ENCODE peak calls at places on chromosomes 11 and 22, in four cellular contexts. Y, R, S and K are unnamed samples.
A peak's percentile ranks its signal among the peaks of the same experiment; 100 is the strongest.

GRCh38 chr22:46072030-46072881 is 78.1 kb upstream of the PPARA start:
- DNase-seq in R (peak; percentile 84), S (peak; percentile 83), Y (peak; percentile 68), K (peak; percentile 87)

GRCh38 chr22:31972180-31972579 is 27.8 kb downstream of the YWHAH start:
- DNase-seq in S (no peak), Y (peak; percentile 31), R (peak; percentile 28), K (no peak)

GRCh38 chr22:46696225-46696518 is 41.9 kb downstream of the CERK start:
- DNase-seq in S (peak; percentile 63), Y (no peak), R (no peak), K (no peak)

GRCh38 chr11:43983221-43983795 is 40.9 kb downstream of the C11orf96 start:
- DNase-seq in R (no peak), S (no peak), Y (no peak), K (no peak)

GRCh38 chr11:46391186-46391577 is 394 bp downstream of the CHRM4 start:
- DNase-seq in R (no peak), Y (no peak), S (no peak), K (no peak)

GRCh38 chr11:93490996-93491618 is 52.1 kb downstream of the SMCO4 start:
- DNase-seq in Y (no peak), S (no peak), R (no peak), K (no peak)

GRCh38 chr22:36853407-36854099 is 7.3 kb upstream of the NCF4 start:
- DNase-seq in S (no peak), Y (peak; percentile 66), R (peak; percentile 76), K (peak; percentile 44)

GRCh38 chr11:133425992-133426391 is 106.3 kb downstream of the OPCML start:
- DNase-seq in R (no peak), Y (no peak), S (no peak), K (no peak)

GRCh38 chr11:84420261-84420660 is 1134.1 kb upstream of the CCDC90B start:
- DNase-seq in S (no peak), Y (peak; percentile 46), R (no peak), K (no peak)

GRCh38 chr11:36162909-36163434 is 126.3 kb downstream of the COMMD9 start:
- DNase-seq in S (no peak), Y (no peak), R (no peak), K (no peak)

GRCh38 chr11:47861762-47862161 is 13.6 kb upstream of the NUP160 start:
- DNase-seq in R (no peak), S (no peak), Y (no peak), K (no peak)

GRCh38 chr11:79503028-79503427 is 62.2 kb upstream of the TENM4 start:
- DNase-seq in Y (no peak), S (no peak), R (no peak), K (no peak)

GRCh38 chr22:19891350-19892248 is 36.9 kb upstream of the GNB1L start:
- DNase-seq in R (no peak), Y (peak; percentile 90), S (no peak), K (peak; percentile 55)

GRCh38 chr11:131235328-131236298 is 134.8 kb upstream of the NTM start:
- DNase-seq in Y (no peak), R (no peak), S (no peak), K (no peak)

GRCh38 chr22:49350441-49351121 is 477.1 kb downstream of the BRD1 start:
- DNase-seq in S (no peak), R (peak; percentile 2), Y (no peak), K (no peak)

GRCh38 chr11:34339149-34340064 is 18.4 kb downstream of the ABTB2 start:
- DNase-seq in R (no peak), Y (no peak), S (no peak), K (no peak)

GRCh38 chr22:40524392-40525249 is 111.9 kb downstream of the MRTFA start:
- DNase-seq in Y (no peak), S (no peak), R (no peak), K (no peak)

GRCh38 chr11:117992136-117992535 is 5.9 kb downstream of the IL10RA start:
- DNase-seq in Y (no peak), R (no peak), S (no peak), K (no peak)

GRCh38 chr11:63996512-63996911 is 10.3 kb downstream of the OTUB1 start:
- DNase-seq in R (no peak), Y (no peak), S (no peak), K (no peak)

GRCh38 chr22:38148252-38148651 is 33.4 kb downstream of the PLA2G6 start:
- DNase-seq in Y (no peak), R (no peak), S (peak; percentile 5), K (no peak)

GRCh38 chr22:29938285-29938693 is 55.3 kb downstream of the MTMR3 start:
- DNase-seq in S (no peak), R (no peak), Y (no peak), K (no peak)

GRCh38 chr11:74024630-74025029 is 15.7 kb upstream of the UCP3 start:
- DNase-seq in Y (no peak), R (peak; percentile 33), S (peak; percentile 86), K (no peak)

GRCh38 chr11:20609727-20610707 is 10.6 kb downstream of the SLC6A5 start:
- DNase-seq in R (peak; percentile 62), Y (peak; percentile 88), S (peak; percentile 74), K (peak; percentile 78)

GRCh38 chr11:10042699-10043098 is 251.3 kb downstream of the SBF2 start:
- DNase-seq in S (no peak), Y (no peak), R (no peak), K (no peak)

GRCh38 chr11:10038916-10039315 is 255.1 kb downstream of the SBF2 start:
- DNase-seq in S (no peak), Y (no peak), R (no peak), K (no peak)

GRCh38 chr11:10041337-10041736 is 252.7 kb downstream of the SBF2 start:
- DNase-seq in S (no peak), Y (no peak), R (no peak), K (no peak)

GRCh38 chr11:10041803-10042202 is 252.2 kb downstream of the SBF2 start:
- DNase-seq in S (no peak), Y (no peak), R (no peak), K (no peak)

DNA sequence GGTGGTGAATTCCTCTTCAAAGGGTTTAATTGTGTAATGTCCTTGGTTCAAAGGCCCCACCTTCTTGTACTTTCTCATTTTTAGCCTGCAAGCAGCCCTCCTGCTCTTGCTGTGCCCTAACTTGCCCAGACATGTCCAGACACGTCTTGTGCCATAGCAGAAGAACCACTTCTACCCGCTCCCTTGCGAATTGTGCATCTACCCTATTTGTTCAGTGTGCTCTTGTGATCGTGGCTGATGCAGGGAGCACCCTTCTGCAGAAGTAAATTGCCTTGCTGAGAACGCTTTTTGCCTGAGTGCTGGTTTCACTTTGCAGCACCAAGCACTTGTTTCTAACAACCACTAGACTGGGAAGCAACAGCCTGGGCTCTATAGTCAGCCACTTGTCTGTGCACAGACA is 249.4 kb downstream of the SBF2 start:
- DNase-seq in R (no peak), Y (peak; percentile 2), S (no peak), K (no peak)
- H3K27ac ChIP-seq in R (no peak overlapping the region), Y (no peak overlapping the region), S (no peak overlapping the region), K (no peak overlapping the region)

GRCh38 chr11:72583616-72584292 is 90.5 kb downstream of the PDE2A start:
- DNase-seq in Y (no peak), S (peak; percentile 63), R (no peak), K (no peak)

GRCh38 chr11:72584293-72584921 is 89.8 kb downstream of the PDE2A start:
- DNase-seq in Y (no peak), S (peak; percentile 83), R (peak; percentile 60), K (no peak)

GRCh38 chr11:72586591-72587090 is 87.6 kb downstream of the PDE2A start:
- DNase-seq in Y (no peak), R (no peak), S (peak; percentile 50), K (no peak)

GRCh38 chr11:72585762-72586590 is 88.2 kb downstream of the PDE2A start:
- DNase-seq in S (peak; percentile 85), R (peak; percentile 72), Y (peak; percentile 49), K (peak; percentile 67)

GRCh38 chr11:72584933-72585597 is 89.2 kb downstream of the PDE2A start:
- DNase-seq in Y (no peak), S (peak; percentile 57), R (no peak), K (no peak)
- H3K4me3 ChIP-seq in Y (no peak overlapping the region), S (no peak overlapping the region), R (peak overlapping the region; percentile 15), K (no peak overlapping the region)

GRCh38 chr11:16853266-16853665 is 114.8 kb downstream of the C11orf58 start:
- DNase-seq in S (no peak), R (no peak), Y (no peak), K (no peak)
- H3K4me1 ChIP-seq in S (no peaks in the 10 kb centered on the region), R (no peaks in the 10 kb centered on the region), Y (no peaks in the 10 kb centered on the region), K (no peaks in the 10 kb centered on the region)

DNA sequence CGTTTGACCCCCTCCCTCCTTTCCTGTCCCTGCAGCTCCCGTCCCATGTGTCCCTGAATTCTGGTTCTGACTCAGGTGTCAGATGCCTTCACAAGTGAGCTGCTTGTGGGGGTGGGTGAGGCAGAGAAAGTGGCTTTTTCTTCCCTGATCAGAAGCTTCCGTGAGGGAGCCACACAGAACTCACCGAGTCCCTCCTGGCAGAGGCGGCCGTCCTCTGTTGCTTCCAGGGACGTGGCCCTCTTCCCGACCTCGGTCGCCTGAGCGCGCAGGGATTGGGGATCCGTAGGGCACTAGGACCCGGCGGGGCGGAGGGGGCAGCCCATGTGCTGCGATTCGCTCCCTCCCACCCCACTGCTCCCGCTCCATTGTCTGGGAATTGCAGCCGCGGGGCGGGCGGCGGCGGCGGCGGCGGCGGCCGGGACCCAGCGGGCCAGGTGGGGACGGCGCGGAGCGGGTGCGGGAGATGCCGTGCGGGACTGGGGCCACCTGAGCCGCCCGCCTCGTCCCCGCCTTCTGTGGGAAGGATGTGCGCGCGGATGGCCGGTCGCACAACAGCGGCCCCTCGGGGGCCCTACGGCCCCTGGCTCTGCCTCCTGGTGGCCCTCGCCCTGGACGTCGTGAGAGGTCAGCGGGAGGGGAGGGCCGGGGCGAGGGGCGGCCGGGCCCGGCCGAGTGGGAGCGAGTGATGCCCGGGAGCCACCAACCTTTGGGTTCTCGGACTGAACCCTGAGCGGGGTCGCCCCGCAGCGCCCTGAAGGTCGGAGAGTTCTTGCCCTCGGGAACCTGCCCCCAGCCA is at the start of gene TMEM132A:
- DNase-seq in Y (peak; percentile 80), R (peak; percentile 74), S (no peak), K (peak; percentile 58)
- H3K27ac ChIP-seq in Y (peak within 1 kb of the TSS; percentile 43), R (no peak within 1 kb of the TSS), S (no peak within 1 kb of the TSS), K (no peak within 1 kb of the TSS)

DNA sequence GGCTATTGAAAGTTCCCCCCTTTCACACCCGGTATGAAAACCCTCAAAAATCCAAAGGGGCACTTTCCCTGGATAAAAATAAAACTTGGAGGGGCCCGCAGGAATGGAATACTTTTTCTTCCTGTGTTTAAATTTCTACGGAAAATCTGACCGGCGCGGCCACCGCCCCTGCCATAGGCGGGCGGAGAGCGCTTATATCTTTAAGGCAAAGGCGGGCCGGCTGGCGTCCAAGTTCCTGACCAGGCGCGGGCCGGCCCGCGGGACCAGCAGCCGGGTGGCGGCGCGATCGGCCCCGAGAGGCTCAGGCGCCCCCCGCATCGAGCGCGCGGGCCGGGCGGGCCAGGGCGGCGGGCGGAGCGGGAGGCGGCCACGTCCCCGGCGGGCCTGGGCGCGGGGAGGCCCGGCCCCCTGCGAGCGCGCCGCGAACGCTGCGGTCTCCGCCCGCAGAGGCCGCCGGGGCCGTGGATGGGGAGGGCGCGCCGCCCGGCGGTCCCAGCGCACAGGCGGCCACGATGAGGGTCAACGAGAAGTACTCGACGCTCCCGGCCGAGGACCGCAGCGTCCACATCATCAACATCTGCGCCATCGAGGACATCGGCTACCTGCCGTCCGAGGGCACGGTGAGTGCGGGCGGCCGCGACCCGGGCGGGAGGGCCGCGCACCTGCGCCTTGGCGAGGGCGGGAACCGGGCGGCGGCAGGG is at the start of gene ANO1:
- DNase-seq in Y (no peak), S (peak; percentile 53), R (no peak), K (no peak)
- H3K4me3 ChIP-seq in Y (no peak within 1 kb of the TSS), S (peak within 1 kb of the TSS; percentile 33), R (peak within 1 kb of the TSS; percentile 32), K (no peak within 1 kb of the TSS)